ENCODE peak calls at places on chromosome 10, in six cellular contexts. L, O, V, P, J and Y are unnamed samples.

GRCh38 chr10:102678842-102679289 is 34.6 kb downstream of the TRIM8 start:
- DNase-seq in L (peak), O (no peak), V (peak), P (no peak), J (peak), Y (peak)

GRCh38 chr10:43197834-43198681 is 59.8 kb downstream of the CSGALNACT2 start:
- DNase-seq in L (peak), O (no peak), V (peak), P (no peak), J (no peak), Y (no peak)

GRCh38 chr10:122301811-122302115 is 30.7 kb downstream of the BTBD16 start:
- DNase-seq in L (no peak), O (no peak), V (no peak), P (no peak), J (no peak), Y (no peak)

GRCh38 chr10:29411666-29412335 is 122.9 kb downstream of the LYZL1 start:
- DNase-seq in L (no peak), O (no peak), V (no peak), P (no peak), J (no peak), Y (peak)

GRCh38 chr10:65622608-65623007 is 1303.2 kb upstream of the LRRTM3 start:
- DNase-seq in L (no peak), O (no peak), V (peak), P (no peak), J (no peak), Y (peak)

GRCh38 chr10:51759896-51760534 is 60.6 kb upstream of the CSTF2T start:
- DNase-seq in L (no peak), O (no peak), V (no peak), P (no peak), J (no peak), Y (no peak)

GRCh38 chr10:121335386-121335925 is 262.8 kb downstream of the FGFR2 start:
- DNase-seq in L (no peak), O (no peak), V (no peak), P (no peak), J (no peak), Y (no peak)

GRCh38 chr10:74825371-74826141 is 844 bp upstream of the KAT6B start:
- DNase-seq in L (peak), O (no peak), V (peak), P (peak), J (no peak), Y (no peak)

GRCh38 chr10:106515206-106515790 is 649.2 kb downstream of the SORCS1 start:
- DNase-seq in L (no peak), O (no peak), V (no peak), P (no peak), J (no peak), Y (peak)

GRCh38 chr10:63666836-63667383 is 145.7 kb downstream of the REEP3 start:
- DNase-seq in L (no peak), O (no peak), V (peak), P (no peak), J (no peak), Y (peak)

GRCh38 chr10:14686356-14686755 is 88.3 kb downstream of the FAM107B start:
- DNase-seq in L (no peak), O (no peak), V (no peak), P (no peak), J (no peak), Y (peak)

GRCh38 chr10:108465871-108466641 is 1301.5 kb upstream of the SORCS1 start:
- DNase-seq in L (peak), O (no peak), V (no peak), P (no peak), J (no peak), Y (peak)

GRCh38 chr10:114902151-114902550 is 35.8 kb upstream of the TRUB1 start:
- DNase-seq in L (no peak), O (no peak), V (no peak), P (no peak), J (no peak), Y (no peak)

GRCh38 chr10:78038105-78038504 is 4.4 kb downstream of the RPS24 start:
- DNase-seq in L (no peak), O (no peak), V (peak), P (no peak), J (no peak), Y (peak)

GRCh38 chr10:49620841-49621378 is 7.1 kb downstream of the CHAT start:
- DNase-seq in L (no peak), O (no peak), V (no peak), P (no peak), J (no peak), Y (no peak)

GRCh38 chr10:97139651-97140283 is 46.0 kb downstream of the SLIT1 start:
- DNase-seq in L (no peak), O (no peak), V (no peak), P (no peak), J (no peak), Y (no peak)

GRCh38 chr10:104492349-104492940 is 138.8 kb downstream of the CFAP58 start:
- DNase-seq in L (no peak), O (no peak), V (no peak), P (no peak), J (no peak), Y (no peak)

GRCh38 chr10:132172091-132173066 is 14.4 kb upstream of the DPYSL4 start:
- DNase-seq in L (no peak), O (no peak), V (no peak), P (no peak), J (no peak), Y (no peak)

GRCh38 chr10:123556049-123556448 is 110.1 kb upstream of the GPR26 start:
- DNase-seq in L (no peak), O (no peak), V (no peak), P (no peak), J (no peak), Y (no peak)

GRCh38 chr10:48366261-48366660 is 59.8 kb downstream of the MAPK8 start:
- DNase-seq in L (no peak), O (no peak), V (peak), P (peak), J (no peak), Y (peak)

GRCh38 chr10:47340613-47341170 is 7.5 kb upstream of the RBP3 start:
- DNase-seq in L (peak), O (no peak), V (peak), P (peak), J (no peak), Y (peak)

GRCh38 chr10:3761916-3762708 is 22.9 kb downstream of the KLF6 start:
- DNase-seq in L (no peak), O (no peak), V (peak), P (no peak), J (no peak), Y (peak)

GRCh38 chr10:73480158-73480557 is 15.7 kb downstream of the PPP3CB start:
- DNase-seq in L (no peak), O (no peak), V (peak), P (no peak), J (no peak), Y (peak)

GRCh38 chr10:102549549-102549948 is 45.8 kb downstream of the SUFU start:
- DNase-seq in L (no peak), O (no peak), V (no peak), P (no peak), J (no peak), Y (no peak)

GRCh38 chr10:110170142-110170887 is 37.1 kb upstream of the MXI1 start:
- DNase-seq in L (no peak), O (no peak), V (no peak), P (no peak), J (no peak), Y (no peak)

GRCh38 chr10:98664329-98665042 is 217.8 kb upstream of the HPS1 start:
- DNase-seq in L (no peak), O (no peak), V (peak), P (no peak), J (no peak), Y (peak)

GRCh38 chr10:128766915-128767314 is 640.7 kb upstream of the MKI67 start:
- DNase-seq in L (no peak), O (no peak), V (no peak), P (no peak), J (no peak), Y (no peak)